ENCODE peak calls at places on chromosomes 1 and 21, in four cellular contexts. K is K562, Q is HepG2, J is GM12878. C is an unnamed sample.

GRCh38 chr21:45313682-45314081 is 26.0 kb upstream of the POFUT2 start:
- DNase-seq in K (no peak), Q (no peak), J (no peak), C (no peak)

GRCh38 chr1:154888757-154889156 is 18.7 kb upstream of the KCNN3 start:
- DNase-seq in K (no peak), Q (no peak), J (no peak), C (no peak)

GRCh38 chr1:10877894-10878293 is 81.4 kb upstream of the CASZ1 start:
- DNase-seq in K (no peak), Q (no peak), J (no peak), C (no peak)

GRCh38 chr1:170377896-170378634 is 153.9 kb upstream of the GORAB start:
- DNase-seq in K (no peak), Q (no peak), J (no peak), C (no peak)

GRCh38 chr1:209190591-209191241 is 392.8 kb upstream of the CAMK1G start:
- DNase-seq in K (peak; percentile 21), Q (peak; percentile 18), J (no peak), C (peak; percentile 16)

GRCh38 chr1:112743174-112744018 is 28.3 kb upstream of the PPM1J start:
- DNase-seq in K (no peak), Q (no peak), J (no peak), C (no peak)

GRCh38 chr1:237300642-237301041 is 258.7 kb downstream of the RYR2 start:
- DNase-seq in K (no peak), Q (no peak), J (no peak), C (no peak)

GRCh38 chr1:72197786-72198185 is 84.6 kb downstream of the NEGR1 start:
- DNase-seq in K (no peak), Q (no peak), J (no peak), C (no peak)

GRCh38 chr1:52660807-52661206 is 27.8 kb downstream of the SHISAL2A start:
- DNase-seq in K (no peak), Q (no peak), J (no peak), C (no peak)

GRCh38 chr1:52706136-52706670 is 8.1 kb upstream of the COA7 start:
- DNase-seq in K (no peak), Q (no peak), J (no peak), C (no peak)

GRCh38 chr1:77100870-77101269 is 118.4 kb downstream of the PIGK start:
- DNase-seq in K (no peak), Q (no peak), J (no peak), C (no peak)

GRCh38 chr1:3912809-3913685 is 13.0 kb upstream of the C1orf174 start:
- DNase-seq in K (no peak), Q (no peak), J (no peak), C (no peak)

GRCh38 chr1:152002960-152003359 is 9.3 kb upstream of the S100A10 start:
- DNase-seq in K (no peak), Q (no peak), J (no peak), C (no peak)

GRCh38 chr1:1207254-1207902 is 986 bp upstream of the TNFRSF18 start:
- DNase-seq in K (no peak), Q (no peak), J (no peak), C (no peak)

GRCh38 chr1:143718021-143718420 is 253.8 kb downstream of the FAM72C start:
- DNase-seq in K (no peak), Q (no peak), J (no peak), C (no peak)

GRCh38 chr1:175198332-175198731 is 5.8 kb upstream of the KIAA0040 start:
- DNase-seq in K (no peak), Q (no peak), J (no peak), C (no peak)

GRCh38 chr1:15691434-15692032 is 7.4 kb downstream of the PLEKHM2 start:
- DNase-seq in K (no peak), Q (no peak), J (no peak), C (no peak)

GRCh38 chr1:109979489-109980091 is 5.0 kb upstream of the AHCYL1 start:
- DNase-seq in K (peak; percentile 54), Q (no peak), J (no peak), C (peak; percentile 75)

GRCh38 chr1:231188768-231189167 is 26.9 kb downstream of the TRIM67 start:
- DNase-seq in K (no peak), Q (no peak), J (no peak), C (no peak)

GRCh38 chr1:182299728-182300581 is 91.6 kb downstream of the GLUL start:
- DNase-seq in K (peak; percentile 98), Q (peak; percentile 78), J (no peak), C (no peak)

GRCh38 chr1:182301467-182302198 is 90.0 kb downstream of the GLUL start:
- DNase-seq in K (peak; percentile 53), Q (peak; percentile 99), J (no peak), C (no peak)

GRCh38 chr1:182304218-182305016 is 87.2 kb downstream of the GLUL start:
- DNase-seq in K (no peak), Q (no peak), J (no peak), C (no peak)

GRCh38 chr1:182303778-182304177 is 87.8 kb downstream of the GLUL start:
- DNase-seq in K (no peak), Q (no peak), J (peak; percentile 33), C (no peak)

DNA sequence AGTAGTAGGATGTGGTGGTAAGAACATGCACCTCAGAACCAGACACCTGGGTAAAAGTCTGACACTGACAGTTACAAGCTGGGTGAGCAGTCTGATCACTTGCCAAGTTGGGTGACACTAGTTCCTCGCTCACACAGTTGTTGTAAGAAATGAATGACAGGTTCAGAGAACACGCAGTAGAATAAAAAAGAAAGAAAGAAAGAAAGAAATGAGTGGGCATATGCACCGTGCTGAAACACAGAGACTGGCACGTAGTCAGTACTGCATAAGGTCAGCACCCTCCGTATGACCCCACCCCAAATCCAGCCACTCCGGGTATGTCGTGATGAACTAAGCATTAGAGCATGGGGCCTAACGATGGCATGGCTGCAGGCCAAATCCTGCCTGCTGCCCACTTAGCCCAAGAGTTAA is 90.6 kb downstream of the GLUL start:
- DNase-seq in K (no peak), Q (no peak), J (no peak), C (no peak)
- TF ChIP-seq CHD4 in K (no peak), Q (no peak), J (no peak), C (no peak)

DNA sequence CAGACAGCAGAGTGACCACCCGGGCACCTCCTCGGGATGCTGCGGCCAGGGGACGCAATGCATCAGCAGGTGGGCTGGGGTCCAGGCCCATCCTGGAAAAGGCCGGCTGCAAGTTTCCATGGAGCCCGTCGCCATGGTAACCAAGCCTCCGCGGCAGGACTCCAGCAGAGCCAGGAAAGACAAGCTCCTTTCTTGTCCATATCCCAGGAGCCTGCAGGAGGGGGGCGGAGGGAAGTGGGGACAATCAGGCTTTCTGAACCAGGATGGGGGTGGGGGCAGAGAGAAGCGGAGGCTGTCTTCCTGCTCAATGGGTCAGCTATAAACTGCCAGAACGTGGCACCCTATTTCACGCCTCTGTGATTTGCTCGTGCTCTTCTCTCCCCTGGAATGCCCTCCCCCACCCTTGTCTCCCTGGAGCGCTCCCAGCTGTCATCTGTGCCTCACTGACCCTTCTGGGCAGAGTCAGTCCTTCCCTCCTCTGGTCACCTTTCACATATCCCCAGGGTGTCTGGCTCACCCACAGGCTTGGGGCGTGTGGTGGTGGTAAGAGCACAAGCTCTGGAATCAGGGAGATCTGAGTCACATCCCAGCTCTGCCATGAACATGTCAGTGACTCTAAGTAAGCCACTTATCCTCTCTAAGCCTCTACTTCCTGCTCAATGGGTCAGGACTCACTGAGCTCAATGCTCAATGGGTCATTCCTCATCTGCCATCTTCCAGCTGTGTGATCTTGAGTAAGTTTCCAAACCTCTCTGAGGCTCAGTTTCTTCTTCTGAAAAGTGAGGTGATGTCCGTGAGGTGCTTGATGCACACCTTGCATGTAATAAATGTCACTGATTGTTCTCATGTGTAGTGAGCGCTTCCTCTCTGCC is 58.9 kb upstream of the LAPTM5 start:
- DNase-seq in K (peak; percentile 37), Q (no peak), J (no peak), C (no peak)
- TF ChIP-seq USF2 in K (no peak), Q (no peak), J (no peak), C (no peak)

DNA sequence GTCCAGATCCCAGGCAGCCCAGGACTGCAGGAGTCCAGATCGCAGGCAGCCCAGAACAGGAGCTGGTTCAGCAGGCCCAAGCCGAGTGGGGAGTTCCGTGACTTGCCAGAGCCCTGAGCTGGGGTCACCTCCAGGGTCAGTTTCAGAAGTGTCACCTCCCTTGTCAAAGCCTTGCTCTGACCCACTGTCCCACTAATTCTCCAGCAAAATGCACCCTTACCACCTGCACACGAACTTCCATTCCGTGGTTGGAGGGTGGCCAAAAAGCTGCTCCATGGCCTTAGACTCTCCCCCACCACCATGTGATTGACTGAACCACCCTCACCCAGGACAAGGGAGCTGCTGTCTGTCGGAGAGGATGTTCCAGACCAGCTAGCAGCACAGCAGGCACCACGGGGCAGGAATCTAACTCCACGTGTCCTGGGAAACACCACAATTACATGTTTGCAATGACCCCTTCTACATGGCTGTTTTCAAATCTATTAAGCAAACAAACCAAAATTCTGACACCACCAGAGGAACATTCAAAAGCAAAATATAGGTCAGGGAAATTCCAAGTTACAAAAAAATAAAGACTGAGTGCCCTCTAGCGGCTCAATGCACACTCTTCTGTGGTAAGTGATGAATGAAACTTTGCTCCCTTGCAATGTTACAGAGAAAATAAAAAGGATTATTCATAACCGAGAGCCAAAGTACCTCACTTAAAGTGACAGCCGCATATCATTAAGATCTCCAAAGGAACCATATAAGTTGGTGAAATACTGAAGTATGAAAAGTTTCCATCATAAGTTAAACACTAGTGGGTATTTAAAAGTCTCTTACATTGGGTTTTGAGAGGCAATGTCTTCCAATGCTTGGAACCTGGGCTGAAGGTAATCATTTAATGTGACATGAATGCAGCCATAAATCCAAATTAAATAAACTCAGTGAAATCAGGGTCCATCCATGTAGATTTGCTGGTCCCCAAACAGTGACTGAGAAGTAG is 76.3 kb downstream of the NPHP4 start:
- DNase-seq in K (peak; percentile 56), Q (peak; percentile 30), J (peak; percentile 5), C (peak; percentile 16)
- TF ChIP-seq CHD4 in K (no peak), Q (no peak), J (no peak), C (no peak)

DNA sequence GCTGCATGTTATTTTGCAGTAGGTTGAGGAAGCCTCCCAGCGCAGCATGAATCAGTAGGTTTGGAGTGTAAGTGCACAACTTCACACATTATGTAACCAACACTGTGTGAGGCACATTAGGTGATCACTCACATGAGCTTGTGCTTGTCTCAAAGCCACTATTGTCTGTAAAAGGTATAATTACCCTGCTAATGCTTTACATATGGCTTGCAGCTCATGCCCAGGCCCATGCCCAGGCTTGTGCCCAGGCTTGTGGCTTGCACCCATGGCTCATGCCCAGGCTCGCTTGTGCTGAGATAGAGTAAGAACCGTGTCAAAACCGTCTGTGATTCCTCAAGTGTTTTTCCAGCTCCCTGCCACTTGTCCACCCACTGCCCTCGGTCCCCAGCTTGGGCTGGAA is 596.3 kb downstream of the LTN1 start:
- DNase-seq in K (no peak), Q (no peak), J (no peak), C (no peak)
- TF ChIP-seq USF2 in K (no peak), Q (no peak), J (no peak), C (no peak)

DNA sequence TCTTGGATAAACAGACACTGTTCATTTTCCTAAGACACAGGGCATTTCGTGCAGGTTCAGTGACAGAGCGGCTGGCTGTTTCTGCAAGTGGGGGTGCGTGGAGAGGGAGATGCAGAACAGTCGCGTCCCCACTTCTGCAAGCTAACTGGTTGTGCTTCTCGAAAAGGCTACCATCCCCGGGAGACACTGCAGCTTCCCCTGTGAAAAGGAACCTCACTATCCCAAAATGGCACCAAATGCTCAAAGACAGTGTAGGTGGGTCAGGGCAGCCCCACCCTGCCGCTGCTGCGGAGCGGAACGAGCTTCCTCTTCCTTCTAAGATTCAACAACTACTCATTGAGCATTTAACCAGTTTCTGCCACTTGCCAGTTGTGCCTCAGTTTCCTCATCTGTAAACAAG is 19.2 kb upstream of the BACE2 start:
- DNase-seq in K (no peak), Q (no peak), J (no peak), C (no peak)
- TF ChIP-seq CHD4 in K (no peak), Q (no peak), J (no peak), C (no peak)